ENCODE peak calls at places on chromosome X, in ten cellular contexts. One of them, this sample, is unnamed. For H3K36me3, the result is how much of the 10 kb centered on the place peaks cover.

GRCh38 chrX:127259742-127260141 is 440.2 kb downstream of the PRR32 start:
- DNase-seq in K562: no peak
- DNase-seq in GM23338: no peak
- DNase-seq in GM06990: no peak
- DNase-seq in suprapubic skin: no peak
- DNase-seq in transverse colon: no peak
- DNase-seq in heart left ventricle: no peak
- DNase-seq in cardiac muscle cell: no peak
- DNase-seq in thyroid gland: no peak
- DNase-seq in IMR-90: no peak
- DNase-seq in this sample: no peak

GRCh38 chrX:71536285-71536684 is 3.4 kb downstream of the OGT start:
- DNase-seq in cardiac muscle cell: no peak
- DNase-seq in heart left ventricle: no peak
- DNase-seq in GM23338: no peak
- DNase-seq in suprapubic skin: no peak
- DNase-seq in thyroid gland: peak
- DNase-seq in GM06990: no peak
- DNase-seq in IMR-90: no peak
- DNase-seq in transverse colon: no peak
- DNase-seq in K562: no peak
- DNase-seq in this sample: no peak

GRCh38 chrX:54808109-54808604 is 612 bp downstream of the MAGED2 start:
- DNase-seq in heart left ventricle: peak
- DNase-seq in thyroid gland: peak
- DNase-seq in cardiac muscle cell: peak
- DNase-seq in GM06990: no peak
- DNase-seq in K562: peak
- DNase-seq in GM23338: peak
- DNase-seq in transverse colon: peak
- DNase-seq in IMR-90: no peak
- DNase-seq in suprapubic skin: peak
- DNase-seq in this sample: peak

GRCh38 chrX:124217289-124218251 is 114.9 kb upstream of the TEX13D start:
- DNase-seq in K562: no peak
- DNase-seq in heart left ventricle: no peak
- DNase-seq in thyroid gland: no peak
- DNase-seq in suprapubic skin: no peak
- DNase-seq in cardiac muscle cell: peak
- DNase-seq in transverse colon: peak
- DNase-seq in GM23338: peak
- DNase-seq in GM06990: peak
- DNase-seq in IMR-90: no peak
- DNase-seq in this sample: no peak

GRCh38 chrX:19373034-19373891 is 29.5 kb downstream of the PDHA1 start:
- DNase-seq in cardiac muscle cell: no peak
- DNase-seq in K562: no peak
- DNase-seq in suprapubic skin: no peak
- DNase-seq in GM06990: no peak
- DNase-seq in transverse colon: no peak
- DNase-seq in IMR-90: no peak
- DNase-seq in thyroid gland: no peak
- DNase-seq in heart left ventricle: no peak
- DNase-seq in GM23338: peak
- DNase-seq in this sample: no peak

GRCh38 chrX:139759637-139760036 is 51.7 kb upstream of the MCF2 start:
- DNase-seq in GM23338: peak
- DNase-seq in suprapubic skin: no peak
- DNase-seq in transverse colon: no peak
- DNase-seq in IMR-90: peak
- DNase-seq in cardiac muscle cell: peak
- DNase-seq in thyroid gland: no peak
- DNase-seq in K562: peak
- DNase-seq in GM06990: no peak
- DNase-seq in heart left ventricle: no peak
- DNase-seq in this sample: no peak

GRCh38 chrX:95889279-95889678 is 795.4 kb upstream of the DIAPH2 start:
- DNase-seq in suprapubic skin: no peak
- DNase-seq in IMR-90: no peak
- DNase-seq in cardiac muscle cell: no peak
- DNase-seq in transverse colon: peak
- DNase-seq in thyroid gland: no peak
- DNase-seq in GM06990: no peak
- DNase-seq in GM23338: no peak
- DNase-seq in K562: no peak
- DNase-seq in heart left ventricle: no peak
- DNase-seq in this sample: no peak

GRCh38 chrX:147891886-147892285 is 19.8 kb upstream of the FMR1 start:
- DNase-seq in heart left ventricle: no peak
- DNase-seq in GM06990: no peak
- DNase-seq in K562: no peak
- DNase-seq in cardiac muscle cell: peak
- DNase-seq in suprapubic skin: no peak
- DNase-seq in IMR-90: peak
- DNase-seq in transverse colon: no peak
- DNase-seq in thyroid gland: no peak
- DNase-seq in GM23338: no peak
- DNase-seq in this sample: no peak

GRCh38 chrX:120468479-120468824 is 644 bp downstream of the LAMP2 start:
- DNase-seq in transverse colon: no peak
- DNase-seq in GM23338: no peak
- DNase-seq in K562: peak
- DNase-seq in heart left ventricle: no peak
- DNase-seq in IMR-90: no peak
- DNase-seq in cardiac muscle cell: no peak
- DNase-seq in thyroid gland: no peak
- DNase-seq in suprapubic skin: no peak
- DNase-seq in GM06990: no peak
- DNase-seq in this sample: no peak

GRCh38 chrX:43973249-43973672 is at the start of gene NDP:
- DNase-seq in heart left ventricle: no peak
- DNase-seq in transverse colon: no peak
- DNase-seq in GM23338: peak
- DNase-seq in thyroid gland: no peak
- DNase-seq in suprapubic skin: no peak
- DNase-seq in K562: no peak
- DNase-seq in IMR-90: no peak
- DNase-seq in cardiac muscle cell: no peak
- DNase-seq in GM06990: no peak
- DNase-seq in this sample: peak

GRCh38 chrX:111181883-111182400 is 86.0 kb downstream of the PAK3 start:
- DNase-seq in IMR-90: no peak
- DNase-seq in GM06990: no peak
- DNase-seq in suprapubic skin: no peak
- DNase-seq in K562: no peak
- DNase-seq in transverse colon: no peak
- DNase-seq in GM23338: peak
- DNase-seq in thyroid gland: no peak
- DNase-seq in heart left ventricle: no peak
- DNase-seq in cardiac muscle cell: no peak
- DNase-seq in this sample: no peak

GRCh38 chrX:46576458-46576857 is 2.9 kb downstream of the CHST7 start:
- DNase-seq in transverse colon: no peak
- DNase-seq in cardiac muscle cell: peak
- DNase-seq in GM06990: no peak
- DNase-seq in GM23338: no peak
- DNase-seq in K562: no peak
- DNase-seq in IMR-90: no peak
- DNase-seq in suprapubic skin: no peak
- DNase-seq in thyroid gland: no peak
- DNase-seq in heart left ventricle: no peak
- DNase-seq in this sample: no peak

GRCh38 chrX:149286940-149287349 is 218.2 kb downstream of the IDS start:
- DNase-seq in GM06990: peak
- DNase-seq in transverse colon: peak
- DNase-seq in IMR-90: peak
- DNase-seq in suprapubic skin: no peak
- DNase-seq in GM23338: peak
- DNase-seq in heart left ventricle: no peak
- DNase-seq in thyroid gland: peak
- DNase-seq in cardiac muscle cell: peak
- DNase-seq in K562: peak
- DNase-seq in this sample: peak

GRCh38 chrX:153667931-153668396 is 5.6 kb downstream of the PNCK start:
- DNase-seq in IMR-90: peak
- DNase-seq in thyroid gland: peak
- DNase-seq in GM23338: peak
- DNase-seq in K562: peak
- DNase-seq in cardiac muscle cell: peak
- DNase-seq in suprapubic skin: peak
- DNase-seq in transverse colon: peak
- DNase-seq in heart left ventricle: peak
- DNase-seq in GM06990: peak
- DNase-seq in this sample: peak

GRCh38 chrX:150759568-150760416 is 66.6 kb downstream of the MTMR1 start:
- DNase-seq in K562: no peak
- DNase-seq in suprapubic skin: no peak
- DNase-seq in transverse colon: no peak
- DNase-seq in GM06990: no peak
- DNase-seq in heart left ventricle: no peak
- DNase-seq in GM23338: no peak
- DNase-seq in thyroid gland: no peak
- DNase-seq in IMR-90: no peak
- DNase-seq in cardiac muscle cell: no peak
- DNase-seq in this sample: no peak

GRCh38 chrX:20421275-20421674 is 154.6 kb upstream of the RPS6KA3 start:
- DNase-seq in GM23338: no peak
- DNase-seq in heart left ventricle: no peak
- DNase-seq in GM06990: no peak
- DNase-seq in suprapubic skin: no peak
- DNase-seq in cardiac muscle cell: peak
- DNase-seq in IMR-90: no peak
- DNase-seq in transverse colon: no peak
- DNase-seq in K562: no peak
- DNase-seq in thyroid gland: no peak
- DNase-seq in this sample: no peak

DNA sequence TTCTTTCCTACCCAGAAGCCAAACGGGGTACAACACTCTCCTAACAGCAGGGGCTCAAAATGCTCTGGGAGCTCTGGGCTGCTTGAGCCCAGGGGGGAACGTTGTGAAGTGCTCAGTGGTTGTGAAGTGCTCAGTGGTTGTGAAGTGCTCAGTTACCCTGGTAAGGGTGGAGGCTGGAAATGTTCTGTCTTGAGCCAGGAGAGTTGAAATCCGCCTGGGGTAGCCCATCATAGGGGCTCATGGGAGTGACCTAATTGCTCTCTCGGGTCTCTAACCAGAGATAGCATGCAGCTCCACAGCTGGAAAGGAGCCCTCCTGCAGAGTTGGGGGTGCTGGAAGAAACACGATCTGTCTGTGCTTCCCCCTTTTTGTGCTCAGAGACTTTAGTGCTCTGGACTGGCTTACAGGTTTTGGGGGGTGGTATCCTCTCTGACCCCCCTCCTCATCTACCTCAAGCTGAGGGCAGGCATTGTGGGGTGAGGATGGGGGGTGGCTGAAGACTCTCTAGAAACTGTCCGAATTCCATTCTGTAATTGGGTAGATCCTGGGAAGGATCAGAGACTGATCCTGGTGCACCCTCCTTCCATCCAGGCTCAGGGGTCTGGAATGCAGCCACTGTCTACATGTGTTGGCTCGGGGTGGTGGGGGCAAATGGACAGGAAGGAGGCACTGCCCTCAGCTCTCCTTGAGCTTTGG is 2.7 kb downstream of the EFNB1 start:
- DNase-seq in IMR-90: peak
- DNase-seq in cardiac muscle cell: no peak
- DNase-seq in suprapubic skin: no peak
- DNase-seq in heart left ventricle: no peak
- DNase-seq in GM23338: peak
- DNase-seq in transverse colon: no peak
- DNase-seq in K562: no peak
- DNase-seq in thyroid gland: no peak
- DNase-seq in GM06990: no peak
- DNase-seq in this sample: no peak
- H3K4me3 ChIP-seq in IMR-90: peak
- H3K4me3 ChIP-seq in cardiac muscle cell: peak
- H3K4me3 ChIP-seq in suprapubic skin: peak
- H3K4me3 ChIP-seq in heart left ventricle: peak
- H3K4me3 ChIP-seq in GM23338: peak
- H3K4me3 ChIP-seq in transverse colon: peak
- H3K4me3 ChIP-seq in K562: no peak
- H3K4me3 ChIP-seq in thyroid gland: no peak
- H3K4me3 ChIP-seq in GM06990: no peak
- H3K4me3 ChIP-seq in this sample: peak

GRCh38 chrX:74535211-74535621 is 79.2 kb downstream of the RLIM start:
- DNase-seq in heart left ventricle: no peak
- DNase-seq in IMR-90: peak
- DNase-seq in thyroid gland: peak
- DNase-seq in GM23338: peak
- DNase-seq in suprapubic skin: no peak
- DNase-seq in transverse colon: peak
- DNase-seq in GM06990: no peak
- DNase-seq in cardiac muscle cell: peak
- DNase-seq in K562: peak
- DNase-seq in this sample: peak
- TF ChIP-seq CTCF in heart left ventricle: peak
- TF ChIP-seq CTCF in IMR-90: peak
- TF ChIP-seq CTCF in thyroid gland: peak
- TF ChIP-seq CTCF in GM23338: peak
- TF ChIP-seq CTCF in suprapubic skin: no peak
- TF ChIP-seq CTCF in transverse colon: no peak
- TF ChIP-seq CTCF in GM06990: peak
- TF ChIP-seq CTCF in cardiac muscle cell: peak
- TF ChIP-seq CTCF in K562: peak
- TF ChIP-seq CTCF in this sample: peak

GRCh38 chrX:118432799-118433198 is 62.8 kb upstream of the DOCK11 start:
- DNase-seq in transverse colon: no peak
- DNase-seq in IMR-90: no peak
- DNase-seq in cardiac muscle cell: no peak
- DNase-seq in suprapubic skin: no peak
- DNase-seq in K562: no peak
- DNase-seq in GM23338: no peak
- DNase-seq in GM06990: no peak
- DNase-seq in heart left ventricle: no peak
- DNase-seq in thyroid gland: no peak
- DNase-seq in this sample: no peak

DNA sequence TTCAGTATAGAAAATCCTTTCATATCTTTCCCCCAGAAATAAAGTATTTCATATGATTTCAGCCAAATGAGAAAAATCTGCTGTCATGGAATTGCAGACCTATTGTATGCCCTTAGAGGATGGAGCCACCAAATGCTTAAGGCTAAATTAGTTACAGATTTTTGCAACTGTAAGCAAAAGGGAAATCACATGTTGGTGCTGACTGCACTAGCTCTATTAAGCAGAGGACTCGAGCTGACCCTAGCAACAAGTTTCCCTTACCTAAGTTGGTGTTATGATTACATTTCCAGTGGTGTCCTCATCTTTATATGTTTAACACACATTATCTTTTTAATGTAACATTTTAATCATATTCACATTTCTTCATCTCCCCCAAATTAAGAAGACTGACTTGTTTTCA is 58.3 kb upstream of the DOCK11 start:
- DNase-seq in GM06990: no peak
- DNase-seq in heart left ventricle: no peak
- DNase-seq in thyroid gland: no peak
- DNase-seq in transverse colon: no peak
- DNase-seq in suprapubic skin: no peak
- DNase-seq in cardiac muscle cell: no peak
- DNase-seq in GM23338: no peak
- DNase-seq in K562: no peak
- DNase-seq in IMR-90: no peak
- DNase-seq in this sample: no peak
- H3K36me3 ChIP-seq in GM06990: under half
- H3K36me3 ChIP-seq in heart left ventricle: under half
- H3K36me3 ChIP-seq in thyroid gland: under half
- H3K36me3 ChIP-seq in transverse colon: under half
- H3K36me3 ChIP-seq in suprapubic skin: under half
- H3K36me3 ChIP-seq in cardiac muscle cell: under half
- H3K36me3 ChIP-seq in GM23338: under half
- H3K36me3 ChIP-seq in K562: half or more
- H3K36me3 ChIP-seq in IMR-90: under half
- H3K36me3 ChIP-seq in this sample: under half

GRCh38 chrX:107773906-107774435 is 1.6 kb downstream of the TSC22D3 start:
- DNase-seq in suprapubic skin: no peak
- DNase-seq in GM23338: no peak
- DNase-seq in heart left ventricle: no peak
- DNase-seq in GM06990: no peak
- DNase-seq in thyroid gland: peak
- DNase-seq in IMR-90: no peak
- DNase-seq in transverse colon: no peak
- DNase-seq in cardiac muscle cell: no peak
- DNase-seq in K562: no peak
- DNase-seq in this sample: no peak
- H3K4me3 ChIP-seq in suprapubic skin: peak
- H3K4me3 ChIP-seq in GM23338: peak
- H3K4me3 ChIP-seq in heart left ventricle: peak
- H3K4me3 ChIP-seq in GM06990: no peak
- H3K4me3 ChIP-seq in thyroid gland: no peak
- H3K4me3 ChIP-seq in IMR-90: no peak
- H3K4me3 ChIP-seq in transverse colon: no peak
- H3K4me3 ChIP-seq in cardiac muscle cell: peak
- H3K4me3 ChIP-seq in K562: no peak
- H3K4me3 ChIP-seq in this sample: no peak

This sample was measured in BE2C.